ENCODE peak calls at places on chromosomes 16 and 17, in four cellular contexts. A, C, Q and X are unnamed samples. For H3K4me1 and H3K9me3, the result is how much of the 10 kb centered on the place peaks cover.

GRCh38 chr17:1813088-1813487 is 16.6 kb downstream of the SMYD4 start:
- DNase-seq in Q (no peak), A (peak), C (no peak), X (no peak)

GRCh38 chr16:10964039-10964890 is 19.9 kb downstream of the CLEC16A start:
- DNase-seq in Q (peak), A (peak), C (peak), X (peak)

GRCh38 chr16:85751665-85752501 is 987 bp upstream of the C16orf74 start:
- DNase-seq in Q (no peak), A (peak), C (no peak), X (no peak)

GRCh38 chr16:69711115-69711740 is 15.1 kb downstream of the NQO1 start:
- DNase-seq in A (no peak), C (no peak), Q (no peak), X (no peak)

GRCh38 chr16:1884155-1884760 is 12.3 kb upstream of the MEIOB start:
- DNase-seq in C (no peak), Q (no peak), A (no peak), X (no peak)

GRCh38 chr16:64993464-64993863 is 128.4 kb downstream of the CDH11 start:
- DNase-seq in A (no peak), Q (no peak), C (no peak), X (no peak)

GRCh38 chr16:88940196-88941050 is 36.6 kb downstream of the CBFA2T3 start:
- DNase-seq in A (no peak), C (no peak), Q (peak), X (peak)

GRCh38 chr16:85306071-85306792 is 194.0 kb upstream of the CIBAR2 start:
- DNase-seq in A (peak), Q (peak), C (peak), X (peak)

GRCh38 chr16:24298539-24298938 is 42.4 kb downstream of the CACNG3 start:
- DNase-seq in A (no peak), Q (no peak), C (no peak), X (no peak)
- H3K4me1 ChIP-seq in A (under half), Q (under half), C (under half), X (under half)

DNA sequence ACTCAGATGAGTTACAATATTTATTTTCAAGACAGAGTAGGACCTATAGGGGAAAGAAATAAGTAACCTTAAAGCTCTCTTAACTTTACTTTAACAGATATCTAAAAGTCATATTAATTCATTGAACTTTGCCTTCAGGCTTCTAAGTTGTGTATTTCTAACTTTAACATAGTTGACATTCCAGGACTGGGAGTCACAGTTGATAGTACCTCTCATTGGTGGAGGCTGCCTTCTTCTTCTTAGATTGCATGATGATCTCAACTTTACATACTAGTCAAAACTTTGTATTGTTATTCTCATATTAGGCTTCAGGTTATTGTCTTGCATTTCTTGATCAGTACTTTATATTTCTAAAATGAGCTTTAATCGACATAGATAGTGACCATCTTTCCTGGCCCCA is 350.1 kb upstream of the KIF2B start:
- DNase-seq in A (peak), Q (no peak), C (no peak), X (no peak)
- H3K9me3 ChIP-seq in A (under half), Q (under half), C (under half), X (under half)

GRCh38 chr17:29758255-29758654 is 135.5 kb upstream of the CORO6 start:
- DNase-seq in Q (no peak), A (no peak), C (no peak), X (no peak)
- H3K27ac ChIP-seq in Q (no peak), A (no peak), C (peak), X (no peak)

DNA sequence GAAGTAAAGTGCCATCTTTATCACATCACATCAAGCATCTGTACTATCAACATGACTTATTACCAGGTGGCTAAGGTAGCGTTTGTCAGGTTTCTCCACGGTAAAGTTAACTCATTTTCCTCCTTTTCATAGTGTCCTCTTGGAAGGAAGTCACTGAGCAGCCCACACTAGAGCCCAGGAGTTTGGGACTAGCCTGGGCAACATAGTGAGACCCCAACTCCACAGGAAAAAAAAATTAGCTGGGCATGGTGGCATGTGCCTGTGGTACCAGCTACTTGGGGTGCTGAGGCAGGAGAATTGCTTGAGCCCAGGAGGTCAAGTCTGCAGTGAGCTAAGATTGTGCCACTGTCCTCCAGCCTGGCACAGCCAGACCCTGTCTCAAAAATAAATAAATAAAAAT is 12.9 kb downstream of the CHD9 start:
- DNase-seq in Q (no peak), A (no peak), C (no peak), X (no peak)
- H3K4me1 ChIP-seq in Q (under half), A (under half), C (under half), X (under half)

DNA sequence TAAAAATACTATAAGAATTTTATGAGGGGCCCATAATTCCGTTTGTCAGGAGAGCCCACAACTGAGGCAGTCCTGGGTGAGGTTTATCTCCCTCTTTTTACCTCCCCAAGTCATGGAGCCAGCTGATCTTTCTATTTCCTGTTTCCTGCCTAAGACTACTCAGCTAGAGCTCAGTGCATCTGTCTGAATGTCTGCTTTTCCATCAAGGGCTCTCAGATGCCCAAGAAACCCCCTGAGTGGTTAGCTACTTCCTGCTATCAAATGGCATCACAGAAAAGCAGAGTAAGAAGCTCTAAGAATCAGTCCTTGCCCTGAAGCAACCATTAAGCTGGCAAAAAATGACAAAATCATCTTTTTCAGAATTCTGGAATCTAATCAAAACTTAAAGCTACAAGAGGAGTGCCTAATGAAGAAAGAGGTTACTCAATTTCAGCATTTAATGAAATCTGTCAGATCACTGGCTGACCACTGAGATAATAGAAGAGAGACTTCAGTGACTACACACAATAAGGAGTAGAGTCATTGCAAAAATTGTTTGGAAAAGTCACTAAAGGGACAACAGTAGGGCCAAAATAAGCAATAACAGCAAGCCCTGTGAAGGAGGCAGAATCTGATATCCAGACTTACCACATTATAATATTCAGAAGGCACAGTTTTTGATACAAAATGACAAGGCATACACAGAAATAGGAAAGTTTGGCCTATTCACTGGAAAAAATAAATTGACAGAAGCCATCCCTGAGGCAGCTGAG is 150.1 kb downstream of the CYB561 start:
- DNase-seq in A (no peak), C (no peak), Q (no peak), X (no peak)
- H3K9me3 ChIP-seq in A (under half), C (under half), Q (under half), X (under half)

GRCh38 chr17:78892520-78892919 is 10.5 kb downstream of the CEP295NL start:
- DNase-seq in C (no peak), Q (no peak), A (no peak), X (no peak)
- H3K27ac ChIP-seq in C (no peak), Q (no peak), A (no peak), X (no peak)

DNA sequence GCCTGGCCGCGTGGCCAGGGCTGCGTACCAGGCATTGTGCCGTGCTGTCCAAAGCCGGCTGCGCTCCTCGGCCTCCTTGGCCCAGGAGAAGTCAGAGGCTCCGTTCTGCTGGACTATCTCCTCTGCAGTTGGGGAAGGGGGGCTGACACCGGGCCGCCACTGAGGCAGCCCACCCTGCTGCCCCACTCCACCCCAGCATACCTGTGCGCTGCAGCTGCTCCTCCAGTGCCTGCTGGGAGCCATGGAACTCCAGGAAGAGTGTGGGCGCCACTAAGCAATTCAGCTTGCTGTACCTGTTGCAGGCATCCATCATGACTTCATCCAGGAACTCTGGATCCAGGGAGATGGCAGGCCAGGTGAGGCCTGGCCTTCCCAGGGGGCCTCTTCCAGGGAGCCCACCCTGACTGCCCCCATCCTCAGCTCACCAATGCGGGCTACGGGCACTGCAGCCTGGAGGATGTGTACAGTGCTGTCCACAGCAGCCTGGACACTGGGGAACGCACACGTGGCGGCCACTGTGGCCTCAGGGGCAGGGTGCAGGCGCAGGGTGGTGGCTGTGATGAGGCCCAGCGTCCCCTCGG is 2.9 kb downstream of the LDHD start:
- DNase-seq in A (no peak), C (no peak), Q (no peak), X (no peak)
- H3K4me1 ChIP-seq in A (under half), C (under half), Q (under half), X (under half)

GRCh38 chr17:40553694-40554534 is 11.4 kb downstream of the CCR7 start:
- DNase-seq in Q (peak), A (peak), C (no peak), X (peak)

GRCh38 chr17:40552806-40553693 is 12.2 kb downstream of the CCR7 start:
- DNase-seq in Q (no peak), C (no peak), A (no peak), X (no peak)

GRCh38 chr17:40550608-40551007 is 14.7 kb downstream of the CCR7 start:
- DNase-seq in Q (peak), A (peak), C (no peak), X (peak)

GRCh38 chr17:40551091-40551873 is 14.0 kb downstream of the CCR7 start:
- DNase-seq in C (no peak), A (peak), Q (peak), X (peak)

DNA sequence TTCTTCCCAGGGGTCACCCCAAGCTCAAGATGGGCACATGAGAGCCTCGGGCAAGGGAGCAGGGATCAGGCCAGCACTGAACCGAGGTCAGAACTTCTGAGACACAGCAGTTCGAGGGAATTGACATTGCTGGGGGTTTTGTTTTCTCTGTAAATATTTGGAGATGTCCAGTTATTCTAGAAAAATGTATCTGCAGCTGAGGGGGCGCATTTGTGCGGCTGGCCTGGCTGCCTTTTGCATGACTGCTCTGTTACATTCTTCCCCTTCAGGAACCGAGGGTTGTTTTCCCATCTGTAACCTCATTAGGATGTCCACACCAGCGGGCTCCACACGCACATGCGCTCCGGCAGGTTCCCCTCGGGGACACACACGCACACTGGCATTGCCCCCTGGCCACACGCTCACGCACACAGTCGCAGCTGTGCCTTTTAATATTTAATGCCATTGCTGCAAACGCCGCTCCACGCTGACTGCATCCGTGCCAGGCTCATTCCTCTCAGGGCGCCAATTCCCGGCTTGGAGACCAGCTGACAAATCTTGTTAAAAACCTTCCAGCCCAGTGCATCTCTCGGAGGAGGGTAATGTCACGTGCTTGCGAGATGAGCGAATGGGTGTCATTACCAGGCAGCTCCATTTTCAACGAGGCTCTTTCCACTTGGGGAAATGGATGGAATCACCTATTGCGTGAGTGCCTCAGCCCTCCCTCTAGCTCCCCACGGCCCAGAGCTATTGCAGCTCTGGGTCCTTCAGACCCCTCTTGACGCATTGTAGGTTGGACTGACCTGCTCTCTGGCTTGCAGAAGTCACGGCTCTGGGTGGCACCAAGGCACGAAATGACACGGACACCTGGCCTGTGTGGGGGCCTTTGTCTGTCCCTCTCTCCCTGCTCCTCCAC is 13.2 kb downstream of the CCR7 start:
- DNase-seq in Q (peak), A (peak), C (no peak), X (peak)
- H3K9me3 ChIP-seq in Q (under half), A (under half), C (under half), X (under half)

GRCh38 chr17:33381201-33381600 is 88.1 kb upstream of the ASIC2 start:
- DNase-seq in C (no peak), Q (peak), A (no peak), X (peak)
- H3K27ac ChIP-seq in C (no peak), Q (no peak), A (no peak), X (no peak)

GRCh38 chr17:81390029-81390428 is 5.2 kb upstream of the BAHCC1 start:
- DNase-seq in C (no peak), Q (no peak), A (no peak), X (no peak)
- H3K4me1 ChIP-seq in C (under half), Q (half or more), A (under half), X (under half)